ENCODE peak calls at places on chromosomes 3 and 15, in four cellular contexts. W is GM12891, A is GM12878, J is HepG2. Q is an unnamed sample.

GRCh38 chr3:43330981-43331380 is 44.6 kb downstream of the SNRK start:
- DNase-seq in W (no peak), A (no peak), J (no peak), Q (no peak)

GRCh38 chr15:51024735-51025453 is 69.8 kb downstream of the TNFAIP8L3 start:
- DNase-seq in W (no peak), A (no peak), J (no peak), Q (no peak)

GRCh38 chr3:30553641-30554316 is 52.6 kb upstream of the TGFBR2 start:
- DNase-seq in W (no peak), A (no peak), J (no peak), Q (no peak)

GRCh38 chr3:27345493-27345892 is 23.7 kb downstream of the NEK10 start:
- DNase-seq in W (no peak), A (no peak), J (no peak), Q (no peak)

GRCh38 chr3:181699171-181699903 is 12.4 kb upstream of the SOX2 start:
- DNase-seq in W (no peak), A (no peak), J (no peak), Q (no peak)

GRCh38 chr3:122231781-122232180 is 48.3 kb downstream of the CASR start:
- DNase-seq in W (no peak), A (no peak), J (no peak), Q (no peak)

GRCh38 chr3:194395201-194395600 is 3.9 kb downstream of the GP5 start:
- DNase-seq in W (no peak), A (no peak), J (peak), Q (no peak)

GRCh38 chr3:31253782-31254181 is 278.9 kb upstream of the STT3B start:
- DNase-seq in W (no peak), A (no peak), J (no peak), Q (no peak)

GRCh38 chr3:194884649-194885315 is 199.1 kb downstream of the FAM43A start:
- DNase-seq in W (no peak), A (no peak), J (no peak), Q (no peak)

GRCh38 chr3:114506622-114507300 is 212.9 kb downstream of the TIGIT start:
- DNase-seq in W (no peak), A (no peak), J (no peak), Q (no peak)

GRCh38 chr15:32936283-32936918 is 218.6 kb downstream of the GREM1 start:
- DNase-seq in W (no peak), A (no peak), J (peak), Q (no peak)

GRCh38 chr15:48358229-48358641 is 27.0 kb downstream of the DUT start:
- DNase-seq in W (no peak), A (no peak), J (no peak), Q (no peak)

GRCh38 chr3:196063456-196063855 is 18.4 kb downstream of the TFRC start:
- DNase-seq in W (no peak), A (no peak), J (no peak), Q (no peak)

GRCh38 chr3:116302087-116302747 is 143.1 kb downstream of the LSAMP start:
- DNase-seq in W (no peak), A (no peak), J (no peak), Q (no peak)

GRCh38 chr3:187968883-187969580 is 184.9 kb upstream of the LPP start:
- DNase-seq in W (no peak), A (no peak), J (peak), Q (no peak)
- TF ChIP-seq TAF1 in W (no peak), A (no peak), J (no peak), Q (no peak)

DNA sequence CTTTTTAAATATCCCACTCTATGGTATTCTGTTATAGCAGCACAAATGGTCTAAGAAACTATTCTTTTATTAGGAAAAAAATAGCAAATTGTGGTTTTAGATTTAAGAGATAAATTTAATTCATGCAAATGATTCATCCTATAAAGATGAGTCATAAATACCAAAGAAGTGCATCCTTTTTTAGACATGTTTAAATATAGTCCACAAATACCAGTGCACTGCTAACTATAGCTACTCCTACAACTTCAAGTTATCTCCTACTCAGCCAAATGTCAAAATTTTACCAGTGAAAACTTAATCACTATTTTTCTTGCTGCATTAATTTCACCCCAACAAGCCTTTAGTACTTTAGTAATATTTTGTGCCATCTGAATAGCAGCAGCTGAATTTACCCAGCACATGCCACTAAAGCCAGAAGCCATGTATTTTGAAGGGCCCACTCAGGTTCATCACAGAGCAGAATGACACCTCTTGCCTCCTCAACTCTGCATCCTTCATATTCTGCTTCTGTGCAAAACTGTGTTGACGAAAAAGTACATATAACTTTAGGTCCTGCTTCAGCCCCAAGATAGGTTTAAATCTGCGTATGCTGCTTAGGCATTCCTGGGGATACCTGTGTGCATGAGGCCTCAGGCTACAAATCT is 24.9 kb downstream of the CX3CR1 start:
- DNase-seq in W (no peak), A (no peak), J (no peak), Q (no peak)
- TF ChIP-seq TAF1 in W (no peak), A (no peak), J (no peak), Q (no peak)

GRCh38 chr15:58053236-58054153 is 12.0 kb downstream of the ALDH1A2 start:
- DNase-seq in W (no peak), A (no peak), J (no peak), Q (no peak)
- TF ChIP-seq TAF1 in W (no peak), A (no peak), J (no peak), Q (no peak)

DNA sequence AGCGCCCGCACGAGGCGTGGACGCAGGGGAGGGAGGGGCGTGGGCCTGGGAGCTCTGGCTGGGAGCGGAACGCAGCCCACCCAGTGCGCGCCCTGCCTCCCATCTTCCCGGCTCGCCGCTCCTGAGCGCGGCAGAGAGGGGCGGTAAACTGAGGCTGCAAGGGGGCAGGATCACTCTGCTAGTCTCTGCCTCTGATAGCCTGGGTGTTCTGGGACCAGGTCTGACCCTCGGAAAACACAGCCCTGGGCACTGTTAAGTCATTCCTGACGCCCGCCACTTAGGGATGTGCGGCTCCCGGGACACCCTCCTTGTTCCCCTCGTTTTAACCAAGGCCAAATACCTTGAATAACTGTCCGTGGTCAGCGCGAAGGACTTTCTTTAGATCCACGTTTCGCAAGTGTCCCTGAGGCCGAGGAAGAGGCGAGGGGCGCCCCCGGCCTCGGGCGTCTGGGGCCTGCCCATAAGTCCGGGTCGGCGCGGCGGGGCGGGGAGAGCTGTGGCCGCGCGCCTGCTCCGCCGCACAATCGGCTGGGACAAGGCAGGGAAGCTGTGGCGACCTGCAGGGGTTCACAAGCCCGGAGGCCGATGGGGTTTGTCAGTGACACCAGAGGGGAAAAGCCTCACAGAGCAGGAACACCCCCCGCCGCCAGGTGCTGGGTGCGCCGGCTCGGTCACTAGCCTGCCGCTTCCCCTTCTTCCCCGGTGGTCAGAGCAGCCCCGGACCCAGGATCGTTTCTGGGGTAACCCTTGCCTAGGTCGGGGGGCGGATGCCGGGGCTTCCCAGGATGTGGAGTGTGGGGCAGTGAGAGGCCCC is 1.5 kb downstream of the ITPKA start:
- DNase-seq in W (no peak), A (no peak), J (no peak), Q (no peak)
- TF ChIP-seq TAF1 in W (no peak), A (no peak), J (peak), Q (no peak)

Q was measured in GM12892.